ENCODE peak calls at places on chromosomes 16 and 17, in ten cellular contexts. One of them, this sample, is unnamed.

GRCh38 chr17:83010323-83011200 is 68.8 kb upstream of the METRNL start:
- DNase-seq in stimulated activated CD8-positive, alpha-beta memory T cell treated with anti-CD3 and anti-CD28 coated beads, Interleukin-4, amount 100 ng/mL, for 24 hours: no peak
- DNase-seq in AG08395: peak
- DNase-seq in stimulated activated CD4-positive, alpha-beta T cell treated with anti-CD3 and anti-CD28 coated beads, Interleukin-4, amount 100 ng/mL, for 1 hour: no peak
- DNase-seq in posterior cingulate gyrus: no peak
- DNase-seq in skeletal muscle cell: no peak
- DNase-seq in lower leg skin: no peak
- DNase-seq in dermis blood vessel endothelial cell: no peak
- DNase-seq in Jurkat, Clone E6-1: no peak
- DNase-seq in Calu3: no peak
- DNase-seq in this sample: no peak

GRCh38 chr17:45371414-45372324 is 54.8 kb upstream of the MAP3K14 start:
- DNase-seq in stimulated activated CD8-positive, alpha-beta memory T cell treated with anti-CD3 and anti-CD28 coated beads, Interleukin-4, amount 100 ng/mL, for 24 hours: peak
- DNase-seq in AG08395: peak
- DNase-seq in stimulated activated CD4-positive, alpha-beta T cell treated with anti-CD3 and anti-CD28 coated beads, Interleukin-4, amount 100 ng/mL, for 1 hour: peak
- DNase-seq in posterior cingulate gyrus: peak
- DNase-seq in skeletal muscle cell: peak
- DNase-seq in lower leg skin: peak
- DNase-seq in dermis blood vessel endothelial cell: peak
- DNase-seq in Jurkat, Clone E6-1: no peak
- DNase-seq in Calu3: peak
- DNase-seq in this sample: no peak

GRCh38 chr16:19486744-19487325 is 35.1 kb downstream of the GDE1 start:
- DNase-seq in stimulated activated CD8-positive, alpha-beta memory T cell treated with anti-CD3 and anti-CD28 coated beads, Interleukin-4, amount 100 ng/mL, for 24 hours: no peak
- DNase-seq in AG08395: no peak
- DNase-seq in stimulated activated CD4-positive, alpha-beta T cell treated with anti-CD3 and anti-CD28 coated beads, Interleukin-4, amount 100 ng/mL, for 1 hour: no peak
- DNase-seq in posterior cingulate gyrus: no peak
- DNase-seq in skeletal muscle cell: no peak
- DNase-seq in lower leg skin: no peak
- DNase-seq in dermis blood vessel endothelial cell: no peak
- DNase-seq in Jurkat, Clone E6-1: no peak
- DNase-seq in Calu3: no peak
- DNase-seq in this sample: no peak

GRCh38 chr16:49593423-49594040 is 219.9 kb downstream of the C16orf78 start:
- DNase-seq in stimulated activated CD8-positive, alpha-beta memory T cell treated with anti-CD3 and anti-CD28 coated beads, Interleukin-4, amount 100 ng/mL, for 24 hours: no peak
- DNase-seq in AG08395: no peak
- DNase-seq in stimulated activated CD4-positive, alpha-beta T cell treated with anti-CD3 and anti-CD28 coated beads, Interleukin-4, amount 100 ng/mL, for 1 hour: no peak
- DNase-seq in posterior cingulate gyrus: no peak
- DNase-seq in skeletal muscle cell: no peak
- DNase-seq in lower leg skin: no peak
- DNase-seq in dermis blood vessel endothelial cell: no peak
- DNase-seq in Jurkat, Clone E6-1: peak
- DNase-seq in Calu3: no peak
- DNase-seq in this sample: no peak

GRCh38 chr16:87693827-87694226 is 72.0 kb downstream of the KLHDC4 start:
- DNase-seq in stimulated activated CD8-positive, alpha-beta memory T cell treated with anti-CD3 and anti-CD28 coated beads, Interleukin-4, amount 100 ng/mL, for 24 hours: no peak
- DNase-seq in AG08395: no peak
- DNase-seq in stimulated activated CD4-positive, alpha-beta T cell treated with anti-CD3 and anti-CD28 coated beads, Interleukin-4, amount 100 ng/mL, for 1 hour: no peak
- DNase-seq in posterior cingulate gyrus: no peak
- DNase-seq in skeletal muscle cell: no peak
- DNase-seq in lower leg skin: no peak
- DNase-seq in dermis blood vessel endothelial cell: no peak
- DNase-seq in Jurkat, Clone E6-1: no peak
- DNase-seq in Calu3: no peak
- DNase-seq in this sample: no peak

GRCh38 chr17:13888043-13888442 is 181.3 kb upstream of the COX10 start:
- DNase-seq in stimulated activated CD8-positive, alpha-beta memory T cell treated with anti-CD3 and anti-CD28 coated beads, Interleukin-4, amount 100 ng/mL, for 24 hours: no peak
- DNase-seq in AG08395: peak
- DNase-seq in stimulated activated CD4-positive, alpha-beta T cell treated with anti-CD3 and anti-CD28 coated beads, Interleukin-4, amount 100 ng/mL, for 1 hour: no peak
- DNase-seq in posterior cingulate gyrus: no peak
- DNase-seq in skeletal muscle cell: no peak
- DNase-seq in lower leg skin: no peak
- DNase-seq in dermis blood vessel endothelial cell: peak
- DNase-seq in Jurkat, Clone E6-1: no peak
- DNase-seq in Calu3: no peak
- DNase-seq in this sample: no peak

GRCh38 chr17:34571428-34572130 is 7.8 kb upstream of the TMEM132E start:
- DNase-seq in stimulated activated CD8-positive, alpha-beta memory T cell treated with anti-CD3 and anti-CD28 coated beads, Interleukin-4, amount 100 ng/mL, for 24 hours: no peak
- DNase-seq in AG08395: no peak
- DNase-seq in stimulated activated CD4-positive, alpha-beta T cell treated with anti-CD3 and anti-CD28 coated beads, Interleukin-4, amount 100 ng/mL, for 1 hour: no peak
- DNase-seq in posterior cingulate gyrus: no peak
- DNase-seq in skeletal muscle cell: no peak
- DNase-seq in lower leg skin: no peak
- DNase-seq in dermis blood vessel endothelial cell: no peak
- DNase-seq in Jurkat, Clone E6-1: peak
- DNase-seq in Calu3: no peak
- DNase-seq in this sample: no peak

GRCh38 chr16:85231959-85232358 is 119.7 kb upstream of the CIBAR2 start:
- DNase-seq in stimulated activated CD8-positive, alpha-beta memory T cell treated with anti-CD3 and anti-CD28 coated beads, Interleukin-4, amount 100 ng/mL, for 24 hours: no peak
- DNase-seq in AG08395: peak
- DNase-seq in stimulated activated CD4-positive, alpha-beta T cell treated with anti-CD3 and anti-CD28 coated beads, Interleukin-4, amount 100 ng/mL, for 1 hour: no peak
- DNase-seq in posterior cingulate gyrus: no peak
- DNase-seq in skeletal muscle cell: no peak
- DNase-seq in lower leg skin: no peak
- DNase-seq in dermis blood vessel endothelial cell: no peak
- DNase-seq in Jurkat, Clone E6-1: no peak
- DNase-seq in Calu3: no peak
- DNase-seq in this sample: no peak

GRCh38 chr17:39752241-39752831 is 14.6 kb downstream of the GRB7 start:
- DNase-seq in stimulated activated CD8-positive, alpha-beta memory T cell treated with anti-CD3 and anti-CD28 coated beads, Interleukin-4, amount 100 ng/mL, for 24 hours: no peak
- DNase-seq in AG08395: no peak
- DNase-seq in stimulated activated CD4-positive, alpha-beta T cell treated with anti-CD3 and anti-CD28 coated beads, Interleukin-4, amount 100 ng/mL, for 1 hour: no peak
- DNase-seq in posterior cingulate gyrus: no peak
- DNase-seq in skeletal muscle cell: no peak
- DNase-seq in lower leg skin: no peak
- DNase-seq in dermis blood vessel endothelial cell: no peak
- DNase-seq in Jurkat, Clone E6-1: no peak
- DNase-seq in Calu3: no peak
- DNase-seq in this sample: no peak

GRCh38 chr16:83393196-83393981 is 414.4 kb upstream of the HSBP1 start:
- DNase-seq in stimulated activated CD8-positive, alpha-beta memory T cell treated with anti-CD3 and anti-CD28 coated beads, Interleukin-4, amount 100 ng/mL, for 24 hours: no peak
- DNase-seq in AG08395: peak
- DNase-seq in stimulated activated CD4-positive, alpha-beta T cell treated with anti-CD3 and anti-CD28 coated beads, Interleukin-4, amount 100 ng/mL, for 1 hour: no peak
- DNase-seq in posterior cingulate gyrus: no peak
- DNase-seq in skeletal muscle cell: peak
- DNase-seq in lower leg skin: no peak
- DNase-seq in dermis blood vessel endothelial cell: peak
- DNase-seq in Jurkat, Clone E6-1: no peak
- DNase-seq in Calu3: no peak
- DNase-seq in this sample: no peak

GRCh38 chr16:69286941-69287713 is 24.0 kb upstream of the VPS4A start:
- DNase-seq in stimulated activated CD8-positive, alpha-beta memory T cell treated with anti-CD3 and anti-CD28 coated beads, Interleukin-4, amount 100 ng/mL, for 24 hours: no peak
- DNase-seq in AG08395: peak
- DNase-seq in stimulated activated CD4-positive, alpha-beta T cell treated with anti-CD3 and anti-CD28 coated beads, Interleukin-4, amount 100 ng/mL, for 1 hour: no peak
- DNase-seq in posterior cingulate gyrus: no peak
- DNase-seq in skeletal muscle cell: no peak
- DNase-seq in lower leg skin: peak
- DNase-seq in dermis blood vessel endothelial cell: peak
- DNase-seq in Jurkat, Clone E6-1: peak
- DNase-seq in Calu3: peak
- DNase-seq in this sample: no peak

GRCh38 chr17:82984751-82985435 is 94.5 kb upstream of the METRNL start:
- DNase-seq in stimulated activated CD8-positive, alpha-beta memory T cell treated with anti-CD3 and anti-CD28 coated beads, Interleukin-4, amount 100 ng/mL, for 24 hours: no peak
- DNase-seq in AG08395: no peak
- DNase-seq in stimulated activated CD4-positive, alpha-beta T cell treated with anti-CD3 and anti-CD28 coated beads, Interleukin-4, amount 100 ng/mL, for 1 hour: no peak
- DNase-seq in posterior cingulate gyrus: no peak
- DNase-seq in skeletal muscle cell: no peak
- DNase-seq in lower leg skin: no peak
- DNase-seq in dermis blood vessel endothelial cell: no peak
- DNase-seq in Jurkat, Clone E6-1: no peak
- DNase-seq in Calu3: no peak
- DNase-seq in this sample: no peak

This sample was measured in stimulated activated effector memory CD8-positive, alpha-beta T cell treated with anti-CD3 and anti-CD28 coated beads, Interleukin-12 subunit alpha, Interleukin-12 subunit beta, amount 100 ng/mL, for 72 hours.